ENCODE peak calls at places on chromosome 14, in nine cellular contexts. P is endodermal cell; Z is stomach; A is effector memory CD4-positive, alpha-beta T cell; Q is ovary; S is right atrium auricular region; V is tibial nerve; G is HCT116; L is Karpas-422. B is an unnamed sample. For H3K9me3, the result is how much of the 10 kb centered on the place peaks cover.

GRCh38 chr14:28163897-28164296 is 602.7 kb upstream of the FOXG1 start:
- DNase-seq in P (no peak), A (no peak), L (no peak), Q (no peak), Z (no peak), S (no peak), V (no peak), G (no peak), B (no peak)

GRCh38 chr14:75247286-75247922 is 31.2 kb upstream of the FOS start:
- DNase-seq in G (no peak), A (peak), L (no peak), S (no peak), V (no peak), P (no peak), Z (no peak), Q (no peak), B (no peak)

GRCh38 chr14:20680843-20681347 is 3.5 kb upstream of the RNASE4 start:
- DNase-seq in A (no peak), Z (peak), V (no peak), L (no peak), P (no peak), G (no peak), S (no peak), Q (no peak), B (no peak)

GRCh38 chr14:51776102-51776894 is 84.1 kb upstream of the GNG2 start:
- DNase-seq in A (no peak), Z (no peak), P (peak), S (peak), V (peak), G (peak), L (peak), Q (peak), B (peak)

GRCh38 chr14:21231020-21231652 is 38.1 kb downstream of the HNRNPC start:
- DNase-seq in L (no peak), Z (no peak), G (no peak), P (no peak), S (no peak), Q (no peak), V (no peak), A (no peak), B (no peak)

GRCh38 chr14:24960816-24961215 is 89.1 kb downstream of the STXBP6 start:
- DNase-seq in Z (no peak), S (no peak), G (no peak), Q (no peak), V (no peak), L (no peak), A (no peak), P (no peak), B (no peak)

GRCh38 chr14:50669441-50669986 is 1.4 kb upstream of the SAV1 start:
- DNase-seq in S (no peak), L (no peak), Z (no peak), G (no peak), A (no peak), P (peak), Q (no peak), V (no peak), B (no peak)

GRCh38 chr14:72812292-72812851 is 81.5 kb downstream of the DPF3 start:
- DNase-seq in S (no peak), Z (peak), A (no peak), L (no peak), G (no peak), P (peak), Q (no peak), V (no peak), B (peak)

GRCh38 chr14:92473261-92473946 is 40.2 kb upstream of the RIN3 start:
- DNase-seq in G (no peak), P (peak), A (no peak), Q (no peak), Z (peak), L (no peak), V (peak), S (peak), B (peak)

GRCh38 chr14:67782090-67782489 is 34.3 kb downstream of the ZFYVE26 start:
- DNase-seq in L (no peak), Q (no peak), A (no peak), V (no peak), Z (no peak), G (no peak), P (no peak), S (no peak), B (no peak)

GRCh38 chr14:82403972-82404371 is 870.3 kb upstream of the SEL1L start:
- DNase-seq in A (no peak), L (no peak), G (no peak), Q (no peak), P (no peak), S (no peak), Z (no peak), V (no peak), B (peak)

GRCh38 chr14:61885203-61885961 is 123.2 kb downstream of the SNAPC1 start:
- DNase-seq in Q (no peak), G (no peak), P (no peak), S (no peak), A (no peak), L (no peak), Z (no peak), V (no peak), B (no peak)

GRCh38 chr14:101112351-101113107 is 209.0 kb upstream of the RTL1 start:
- DNase-seq in L (no peak), Q (no peak), Z (peak), G (no peak), V (no peak), S (no peak), P (peak), A (no peak), B (no peak)

GRCh38 chr14:30108975-30109700 is 181.5 kb upstream of the PRKD1 start:
- DNase-seq in A (no peak), G (no peak), L (no peak), Q (no peak), Z (no peak), P (no peak), S (no peak), V (no peak), B (no peak)

GRCh38 chr14:106069786-106070185 is 543.4 kb downstream of the TMEM121 start:
- DNase-seq in L (no peak), S (no peak), Q (no peak), Z (no peak), P (no peak), V (no peak), A (no peak), G (no peak), B (no peak)
- H3K9me3 ChIP-seq in L (under half), S (under half), Q (under half), Z (under half), P (half or more), V (under half), A (under half), G (under half), B (under half)

DNA sequence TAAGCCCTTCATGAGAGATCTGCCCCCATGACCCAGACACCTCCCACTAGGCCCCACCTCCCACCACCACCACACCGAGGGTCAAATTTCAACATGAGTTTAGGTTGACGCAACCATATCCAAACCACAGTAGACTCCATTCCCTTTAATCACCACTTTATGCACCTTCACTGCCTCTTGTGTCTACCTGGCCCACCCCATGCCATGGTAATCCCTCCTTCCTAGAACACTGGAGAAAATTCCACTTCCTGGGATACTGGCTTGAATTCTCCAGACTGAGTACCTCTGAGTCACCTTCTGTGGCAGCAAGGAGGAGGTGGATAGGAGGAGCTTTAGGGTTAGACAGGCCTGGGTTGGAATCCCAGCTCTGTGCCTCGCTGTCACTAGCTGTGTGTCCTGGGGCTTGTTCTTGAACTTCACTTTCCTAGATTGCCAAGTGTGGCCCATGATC is 26.1 kb upstream of the CIPC start:
- DNase-seq in G (peak), Z (no peak), S (no peak), A (no peak), L (no peak), Q (no peak), V (no peak), P (peak), B (no peak)
- H3K27ac ChIP-seq in G (peak), Z (no peak), S (no peak), A (no peak), L (no peak), Q (no peak), V (no peak), P (no peak), B (no peak)

GRCh38 chr14:95520346-95520745 is 3.9 kb upstream of the SYNE3 start:
- DNase-seq in P (no peak), Q (no peak), G (no peak), V (no peak), S (no peak), Z (no peak), L (no peak), A (no peak), B (no peak)

GRCh38 chr14:95521001-95521400 is 4.6 kb upstream of the SYNE3 start:
- DNase-seq in Q (no peak), A (no peak), V (no peak), P (no peak), Z (no peak), S (no peak), G (no peak), L (no peak), B (no peak)

GRCh38 chr14:95518045-95518751 is 1.7 kb upstream of the SYNE3 start:
- DNase-seq in L (no peak), V (no peak), Z (no peak), A (no peak), Q (no peak), S (no peak), G (no peak), P (no peak), B (peak)

GRCh38 chr14:95522116-95522515 is 5.7 kb upstream of the SYNE3 start:
- DNase-seq in L (no peak), G (no peak), V (no peak), P (no peak), Z (no peak), S (peak), Q (no peak), A (no peak), B (no peak)

GRCh38 chr14:95519699-95520098 is 3.2 kb upstream of the SYNE3 start:
- DNase-seq in A (peak), S (peak), Q (peak), L (peak), V (peak), Z (peak), P (no peak), G (peak), B (peak)
- H3K4me3 ChIP-seq in A (peak), S (no peak), Q (no peak), L (no peak), V (no peak), Z (no peak), P (no peak), G (no peak), B (no peak)

GRCh38 chr14:31278883-31279282 is 71.3 kb upstream of the HECTD1 start:
- DNase-seq in L (no peak), S (no peak), P (no peak), Z (no peak), V (no peak), Q (no peak), G (no peak), A (no peak), B (no peak)

GRCh38 chr14:31280132-31280870 is 72.7 kb upstream of the HECTD1 start:
- DNase-seq in Z (no peak), L (no peak), G (no peak), P (no peak), Q (no peak), A (no peak), V (no peak), S (no peak), B (no peak)

GRCh38 chr14:31277085-31277484 is 69.5 kb upstream of the HECTD1 start:
- DNase-seq in A (no peak), V (no peak), Z (no peak), L (no peak), Q (no peak), G (no peak), S (no peak), P (no peak), B (no peak)

GRCh38 chr14:31271648-31272047 is 64.1 kb upstream of the HECTD1 start:
- DNase-seq in V (no peak), G (no peak), A (no peak), Z (no peak), S (no peak), P (no peak), L (no peak), Q (no peak), B (no peak)

GRCh38 chr14:31275731-31276130 is 68.1 kb upstream of the HECTD1 start:
- DNase-seq in S (no peak), Q (no peak), G (peak), Z (no peak), V (no peak), L (peak), A (no peak), P (no peak), B (no peak)
- H3K9me3 ChIP-seq in S (under half), Q (under half), G (under half), Z (under half), V (under half), L (under half), A (under half), P (half or more), B (under half)

GRCh38 chr14:94357166-94357565 is 31.2 kb downstream of the SERPINA1 start:
- DNase-seq in Z (no peak), Q (no peak), G (no peak), A (no peak), P (no peak), L (no peak), V (no peak), S (no peak), B (no peak)

GRCh38 chr14:94360945-94361565 is 27.3 kb downstream of the SERPINA1 start:
- DNase-seq in L (no peak), S (no peak), V (no peak), P (peak), A (no peak), Q (no peak), G (no peak), Z (peak), B (no peak)

GRCh38 chr14:94354638-94355185 is 31.6 kb upstream of the SERPINA6 start:
- DNase-seq in S (no peak), L (no peak), A (no peak), Q (no peak), G (no peak), P (no peak), Z (peak), V (no peak), B (no peak)

GRCh38 chr14:94356379-94357056 is 31.9 kb downstream of the SERPINA1 start:
- DNase-seq in P (no peak), V (no peak), G (no peak), A (no peak), Z (peak), L (no peak), Q (no peak), S (peak), B (no peak)

GRCh38 chr14:94355191-94355794 is 32.2 kb upstream of the SERPINA6 start:
- DNase-seq in Q (no peak), Z (peak), G (no peak), A (no peak), V (peak), L (no peak), P (peak), S (peak), B (peak)
- H3K27ac ChIP-seq in Q (no peak), Z (no peak), G (no peak), A (no peak), V (no peak), L (no peak), P (no peak), S (no peak), B (no peak)

GRCh38 chr14:53126705-53127104 is 26.4 kb downstream of the DDHD1 start:
- DNase-seq in V (no peak), P (no peak), S (no peak), L (peak), Z (no peak), Q (no peak), A (no peak), G (no peak), B (no peak)
- H3K4me3 ChIP-seq in V (peak), P (no peak), S (no peak), L (peak), Z (no peak), Q (peak), A (no peak), G (no peak), B (no peak)

GRCh38 chr14:66008631-66009030 is 477.5 kb upstream of the CCDC196 start:
- DNase-seq in S (no peak), Z (no peak), P (no peak), Q (no peak), L (no peak), G (no peak), A (no peak), V (no peak), B (no peak)
- H3K9me3 ChIP-seq in S (under half), Z (under half), P (under half), Q (under half), L (under half), G (under half), A (under half), V (under half), B (under half)

DNA sequence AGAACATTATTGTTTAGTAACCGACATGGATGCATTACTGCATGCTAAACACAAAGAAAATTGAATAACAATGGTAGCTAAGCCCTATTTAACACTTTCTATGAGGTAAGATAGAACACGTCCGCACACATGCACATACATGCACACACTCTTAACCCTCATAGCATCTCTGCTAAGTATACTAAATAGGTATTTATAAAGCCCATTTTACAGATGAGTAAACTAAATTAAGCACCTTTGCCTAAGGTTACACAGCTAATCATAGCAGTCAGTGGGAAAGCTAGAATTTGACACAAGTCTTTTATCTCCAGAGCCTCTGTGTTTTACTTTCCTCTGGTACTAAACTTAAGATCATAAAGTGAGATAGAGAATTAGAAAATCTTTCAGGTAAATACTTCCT is 435.0 kb downstream of the EGLN3 start:
- DNase-seq in L (no peak), A (no peak), S (no peak), V (no peak), P (no peak), Z (no peak), Q (no peak), G (no peak), B (no peak)
- H3K27ac ChIP-seq in L (no peak), A (no peak), S (no peak), V (no peak), P (no peak), Z (no peak), Q (no peak), G (no peak), B (no peak)

GRCh38 chr14:37587881-37588666 is 7.0 kb downstream of the FOXA1 start:
- DNase-seq in L (no peak), Z (no peak), Q (no peak), S (no peak), G (no peak), V (no peak), P (peak), A (no peak), B (no peak)
- H3K4me3 ChIP-seq in L (no peak), Z (peak), Q (no peak), S (no peak), G (peak), V (no peak), P (peak), A (no peak), B (peak)

B was measured in cardiac muscle cell.